ENCODE peak calls at places on chromosomes 5 and 9, in six cellular contexts. One of them, this sample, is unnamed.

GRCh38 chr9:118170032-118170955 is 466.1 kb downstream of the TLR4 start:
- DNase-seq in body of pancreas: peak
- DNase-seq in HCT116: no peak
- DNase-seq in brain microvascular endothelial cell: peak
- DNase-seq in sigmoid colon: no peak
- DNase-seq in kidney epithelial cell: peak
- DNase-seq in this sample: peak

GRCh38 chr5:149834246-149834855 is 104.2 kb downstream of the PPARGC1B start:
- DNase-seq in body of pancreas: peak
- DNase-seq in kidney epithelial cell: peak
- DNase-seq in HCT116: peak
- DNase-seq in brain microvascular endothelial cell: peak
- DNase-seq in sigmoid colon: no peak
- DNase-seq in this sample: peak

GRCh38 chr5:67538343-67538670 is 341.7 kb upstream of the CD180 start:
- DNase-seq in body of pancreas: no peak
- DNase-seq in sigmoid colon: peak
- DNase-seq in brain microvascular endothelial cell: no peak
- DNase-seq in HCT116: no peak
- DNase-seq in kidney epithelial cell: no peak
- DNase-seq in this sample: no peak

GRCh38 chr9:132935021-132935420 is 9.4 kb downstream of the TSC1 start:
- DNase-seq in brain microvascular endothelial cell: no peak
- DNase-seq in sigmoid colon: no peak
- DNase-seq in body of pancreas: no peak
- DNase-seq in HCT116: no peak
- DNase-seq in kidney epithelial cell: no peak
- DNase-seq in this sample: no peak

GRCh38 chr5:14341571-14342225 is 198.6 kb downstream of the TRIO start:
- DNase-seq in kidney epithelial cell: no peak
- DNase-seq in body of pancreas: no peak
- DNase-seq in HCT116: no peak
- DNase-seq in sigmoid colon: no peak
- DNase-seq in brain microvascular endothelial cell: no peak
- DNase-seq in this sample: no peak

GRCh38 chr5:108003178-108003577 is 332.4 kb upstream of the EFNA5 start:
- DNase-seq in sigmoid colon: no peak
- DNase-seq in body of pancreas: no peak
- DNase-seq in brain microvascular endothelial cell: peak
- DNase-seq in HCT116: no peak
- DNase-seq in kidney epithelial cell: peak
- DNase-seq in this sample: peak

GRCh38 chr5:143057580-143057999 is 287.4 kb downstream of the ARHGAP26 start:
- DNase-seq in sigmoid colon: no peak
- DNase-seq in body of pancreas: no peak
- DNase-seq in brain microvascular endothelial cell: no peak
- DNase-seq in HCT116: no peak
- DNase-seq in kidney epithelial cell: no peak
- DNase-seq in this sample: no peak

GRCh38 chr9:74303945-74304344 is 193.2 kb upstream of the RORB start:
- DNase-seq in brain microvascular endothelial cell: no peak
- DNase-seq in body of pancreas: no peak
- DNase-seq in sigmoid colon: no peak
- DNase-seq in kidney epithelial cell: no peak
- DNase-seq in HCT116: no peak
- DNase-seq in this sample: no peak

GRCh38 chr5:7017004-7017770 is 304.0 kb downstream of the TENT4A start:
- DNase-seq in HCT116: no peak
- DNase-seq in body of pancreas: no peak
- DNase-seq in kidney epithelial cell: no peak
- DNase-seq in sigmoid colon: no peak
- DNase-seq in brain microvascular endothelial cell: no peak
- DNase-seq in this sample: no peak

GRCh38 chr9:68619636-68620035 is 79.0 kb upstream of the TMEM252 start:
- DNase-seq in sigmoid colon: no peak
- DNase-seq in body of pancreas: no peak
- DNase-seq in brain microvascular endothelial cell: no peak
- DNase-seq in kidney epithelial cell: no peak
- DNase-seq in HCT116: no peak
- DNase-seq in this sample: no peak

GRCh38 chr9:12785251-12785880 is 10.5 kb downstream of the LURAP1L start:
- DNase-seq in HCT116: peak
- DNase-seq in body of pancreas: peak
- DNase-seq in sigmoid colon: peak
- DNase-seq in brain microvascular endothelial cell: peak
- DNase-seq in kidney epithelial cell: no peak
- DNase-seq in this sample: peak

GRCh38 chr9:83060557-83060956 is 2.4 kb downstream of the RASEF start:
- DNase-seq in kidney epithelial cell: no peak
- DNase-seq in body of pancreas: peak
- DNase-seq in brain microvascular endothelial cell: no peak
- DNase-seq in HCT116: no peak
- DNase-seq in sigmoid colon: no peak
- DNase-seq in this sample: peak

GRCh38 chr5:135977375-135977928 is 22.7 kb upstream of the LECT2 start:
- DNase-seq in HCT116: peak
- DNase-seq in kidney epithelial cell: no peak
- DNase-seq in body of pancreas: peak
- DNase-seq in sigmoid colon: peak
- DNase-seq in brain microvascular endothelial cell: peak
- DNase-seq in this sample: peak

GRCh38 chr5:56054651-56055050 is 59.9 kb upstream of the IL6ST start:
- DNase-seq in sigmoid colon: no peak
- DNase-seq in kidney epithelial cell: no peak
- DNase-seq in HCT116: no peak
- DNase-seq in body of pancreas: no peak
- DNase-seq in brain microvascular endothelial cell: no peak
- DNase-seq in this sample: no peak

GRCh38 chr5:141413540-141414069 is 818 bp downstream of the PCDHGA10 start:
- DNase-seq in sigmoid colon: peak
- DNase-seq in HCT116: peak
- DNase-seq in kidney epithelial cell: no peak
- DNase-seq in body of pancreas: no peak
- DNase-seq in brain microvascular endothelial cell: no peak
- DNase-seq in this sample: no peak

GRCh38 chr5:78601622-78602314 is 46.8 kb downstream of the LHFPL2 start:
- DNase-seq in body of pancreas: no peak
- DNase-seq in sigmoid colon: no peak
- DNase-seq in kidney epithelial cell: no peak
- DNase-seq in brain microvascular endothelial cell: no peak
- DNase-seq in HCT116: no peak
- DNase-seq in this sample: no peak

GRCh38 chr9:22683393-22684075 is 236.9 kb downstream of the DMRTA1 start:
- DNase-seq in HCT116: no peak
- DNase-seq in brain microvascular endothelial cell: peak
- DNase-seq in sigmoid colon: no peak
- DNase-seq in body of pancreas: no peak
- DNase-seq in kidney epithelial cell: peak
- DNase-seq in this sample: no peak

GRCh38 chr9:80163889-80164288 is 592.1 kb downstream of the TLE4 start:
- DNase-seq in brain microvascular endothelial cell: no peak
- DNase-seq in HCT116: no peak
- DNase-seq in sigmoid colon: no peak
- DNase-seq in kidney epithelial cell: no peak
- DNase-seq in body of pancreas: no peak
- DNase-seq in this sample: no peak

GRCh38 chr9:113694912-113695900 is 180.9 kb upstream of the ZNF618 start:
- DNase-seq in HCT116: no peak
- DNase-seq in sigmoid colon: no peak
- DNase-seq in brain microvascular endothelial cell: no peak
- DNase-seq in body of pancreas: no peak
- DNase-seq in kidney epithelial cell: no peak
- DNase-seq in this sample: no peak

GRCh38 chr5:138264183-138264582 is 10.2 kb downstream of the GFRA3 start:
- DNase-seq in body of pancreas: no peak
- DNase-seq in brain microvascular endothelial cell: no peak
- DNase-seq in sigmoid colon: no peak
- DNase-seq in kidney epithelial cell: no peak
- DNase-seq in HCT116: no peak
- DNase-seq in this sample: no peak

GRCh38 chr5:170638454-170639220 is 134.8 kb downstream of the KCNIP1 start:
- DNase-seq in brain microvascular endothelial cell: peak
- DNase-seq in body of pancreas: peak
- DNase-seq in sigmoid colon: peak
- DNase-seq in kidney epithelial cell: no peak
- DNase-seq in HCT116: peak
- DNase-seq in this sample: peak

GRCh38 chr5:115417076-115417475 is 120.6 kb upstream of the CCDC112 start:
- DNase-seq in HCT116: no peak
- DNase-seq in kidney epithelial cell: no peak
- DNase-seq in body of pancreas: no peak
- DNase-seq in sigmoid colon: no peak
- DNase-seq in brain microvascular endothelial cell: no peak
- DNase-seq in this sample: no peak

GRCh38 chr5:94793816-94794198 is 175.3 kb downstream of the SLF1 start:
- DNase-seq in HCT116: no peak
- DNase-seq in kidney epithelial cell: no peak
- DNase-seq in body of pancreas: no peak
- DNase-seq in sigmoid colon: no peak
- DNase-seq in brain microvascular endothelial cell: peak
- DNase-seq in this sample: no peak

GRCh38 chr9:134593756-134594375 is 47.7 kb upstream of the COL5A1 start:
- DNase-seq in sigmoid colon: no peak
- DNase-seq in brain microvascular endothelial cell: no peak
- DNase-seq in body of pancreas: no peak
- DNase-seq in HCT116: no peak
- DNase-seq in kidney epithelial cell: no peak
- DNase-seq in this sample: no peak

DNA sequence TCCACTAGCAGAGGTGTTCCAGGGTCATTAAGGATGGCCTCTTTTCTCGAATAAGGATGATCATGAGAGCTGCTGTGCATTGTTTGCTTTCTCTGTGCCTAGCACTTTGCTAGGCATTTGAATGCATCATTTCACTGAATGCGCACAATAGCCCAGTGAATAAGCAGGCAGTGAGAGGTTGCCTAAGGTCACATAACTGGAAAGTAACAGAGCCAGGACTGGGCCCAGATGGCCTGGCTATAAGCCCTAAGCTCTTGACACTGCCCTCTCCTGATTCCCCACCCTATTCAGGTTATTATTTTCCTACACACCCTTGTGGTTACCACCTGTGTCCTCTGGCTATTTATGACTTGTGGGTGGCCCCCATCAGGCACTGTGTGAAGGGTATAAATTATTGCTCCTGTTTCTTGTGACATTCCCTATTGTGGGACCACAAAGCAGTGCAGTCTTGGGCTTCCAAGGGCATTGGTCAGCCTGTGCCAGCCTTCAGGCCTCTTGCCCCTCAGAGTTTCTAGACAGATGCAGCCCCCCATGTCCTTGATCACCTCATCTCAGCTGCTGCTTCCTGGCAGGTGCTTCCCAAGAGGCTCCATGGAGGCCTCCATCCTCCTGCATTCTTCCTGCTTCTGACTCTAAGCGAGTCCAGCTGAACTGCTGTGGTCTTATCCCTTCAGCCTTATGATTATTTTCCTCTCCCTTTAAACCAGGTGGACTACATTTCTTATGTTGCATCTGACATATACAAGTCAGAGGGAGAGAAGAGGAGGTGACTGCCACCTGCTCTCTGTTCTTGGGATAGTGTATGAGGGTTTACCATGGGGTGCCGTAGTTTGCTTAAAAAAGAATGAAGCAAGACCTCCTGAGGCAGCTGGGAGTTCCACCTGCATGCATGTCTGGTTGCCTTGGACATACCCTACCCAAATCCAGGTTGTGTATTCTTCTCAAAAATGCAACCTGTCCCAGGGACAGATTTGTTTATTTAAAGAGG is 47.6 kb downstream of the ANGPTL2 start:
- DNase-seq in body of pancreas: no peak
- DNase-seq in kidney epithelial cell: no peak
- DNase-seq in HCT116: no peak
- DNase-seq in brain microvascular endothelial cell: no peak
- DNase-seq in sigmoid colon: peak
- DNase-seq in this sample: no peak
- H3K4me3 ChIP-seq in body of pancreas: no peak
- H3K4me3 ChIP-seq in kidney epithelial cell: no peak
- H3K4me3 ChIP-seq in HCT116: no peak
- H3K4me3 ChIP-seq in brain microvascular endothelial cell: no peak
- H3K4me3 ChIP-seq in sigmoid colon: no peak
- H3K4me3 ChIP-seq in this sample: no peak

DNA sequence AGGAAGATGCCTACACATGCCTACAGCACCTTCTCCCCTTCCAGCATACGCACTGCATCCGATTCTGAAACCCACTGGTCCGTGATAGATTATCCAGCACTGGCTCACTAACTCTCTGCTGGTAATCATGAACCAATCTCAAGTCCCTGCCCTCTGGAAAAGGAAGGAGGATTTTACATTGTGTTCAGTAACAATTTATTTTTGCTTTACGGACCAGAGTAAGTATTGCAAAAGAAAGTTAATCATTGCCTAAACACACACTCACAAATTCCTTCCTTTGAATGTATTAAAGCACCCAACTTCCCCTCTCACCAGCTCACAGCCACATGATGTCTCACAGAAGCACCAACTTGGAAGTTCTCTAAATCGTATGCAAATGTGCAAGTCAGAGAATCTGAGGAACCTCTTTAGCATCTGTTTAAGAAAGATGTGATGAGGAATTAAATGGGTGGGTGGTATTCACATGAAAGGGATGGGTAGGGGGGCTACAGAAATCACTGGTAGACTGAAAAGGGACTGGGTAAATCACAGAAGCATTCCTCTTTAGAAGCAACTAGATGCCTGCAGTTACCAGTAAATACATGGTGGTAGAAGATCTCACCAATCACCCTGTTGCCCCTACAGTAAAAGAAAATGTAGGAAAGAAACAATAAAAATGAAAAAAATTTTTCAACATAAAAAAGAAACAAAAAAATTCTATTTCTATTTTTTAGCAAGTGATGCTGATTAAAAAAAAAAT is 8.4 kb downstream of the GNAQ start:
- DNase-seq in HCT116: no peak
- DNase-seq in body of pancreas: peak
- DNase-seq in kidney epithelial cell: peak
- DNase-seq in brain microvascular endothelial cell: no peak
- DNase-seq in sigmoid colon: no peak
- DNase-seq in this sample: peak
- H3K4me3 ChIP-seq in HCT116: no peak
- H3K4me3 ChIP-seq in body of pancreas: no peak
- H3K4me3 ChIP-seq in kidney epithelial cell: no peak
- H3K4me3 ChIP-seq in brain microvascular endothelial cell: no peak
- H3K4me3 ChIP-seq in sigmoid colon: no peak
- H3K4me3 ChIP-seq in this sample: no peak

GRCh38 chr9:135783540-135784245 is 81.7 kb downstream of the KCNT1 start:
- DNase-seq in body of pancreas: no peak
- DNase-seq in kidney epithelial cell: no peak
- DNase-seq in HCT116: no peak
- DNase-seq in brain microvascular endothelial cell: no peak
- DNase-seq in sigmoid colon: no peak
- DNase-seq in this sample: no peak
- H3K4me3 ChIP-seq in body of pancreas: no peak
- H3K4me3 ChIP-seq in kidney epithelial cell: no peak
- H3K4me3 ChIP-seq in HCT116: no peak
- H3K4me3 ChIP-seq in brain microvascular endothelial cell: no peak
- H3K4me3 ChIP-seq in sigmoid colon: no peak
- H3K4me3 ChIP-seq in this sample: no peak

DNA sequence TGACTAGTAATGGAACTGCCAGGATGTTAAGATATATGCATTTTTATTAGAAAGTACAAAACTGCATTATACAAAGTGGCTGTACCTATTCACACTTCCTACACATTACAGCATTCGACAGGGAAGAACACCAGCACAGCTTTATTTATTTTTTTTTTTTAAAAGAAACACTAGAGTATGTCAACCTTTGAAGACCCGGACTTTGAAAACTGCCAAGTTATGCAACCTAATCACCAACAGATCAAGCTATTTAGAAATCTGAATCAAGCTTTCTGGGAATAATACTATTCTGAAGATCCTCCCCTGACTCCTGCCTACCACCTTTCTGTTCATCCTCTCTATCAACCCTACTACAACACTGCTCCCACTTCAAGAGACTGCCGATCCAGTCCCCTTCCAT is 4.5 kb downstream of the GEMIN5 start:
- DNase-seq in sigmoid colon: no peak
- DNase-seq in HCT116: no peak
- DNase-seq in body of pancreas: no peak
- DNase-seq in kidney epithelial cell: no peak
- DNase-seq in brain microvascular endothelial cell: no peak
- DNase-seq in this sample: no peak
- H3K4me3 ChIP-seq in sigmoid colon: no peak
- H3K4me3 ChIP-seq in HCT116: no peak
- H3K4me3 ChIP-seq in body of pancreas: no peak
- H3K4me3 ChIP-seq in kidney epithelial cell: no peak
- H3K4me3 ChIP-seq in brain microvascular endothelial cell: no peak
- H3K4me3 ChIP-seq in this sample: no peak

This sample was measured in hepatocyte.